ENCODE peak calls at places on chromosomes 7 and 10, in nine cellular contexts. I is NCI-H524 treated with DMSO at 0.1 percent for 48 hours; F is heart right ventricle; M is T follicular helper cell; T is fibroblast of pulmonary artery; P is HFFc6; J is central memory CD4-positive, alpha-beta T cell; D is A549; A is T-cell. Z is an unnamed sample.

GRCh38 chr10:99304857-99305220 is 24.3 kb upstream of the CNNM1 start:
- DNase-seq in I (no peak), F (no peak), M (no peak), T (no peak), P (no peak), J (no peak), D (no peak), A (no peak), Z (no peak)

GRCh38 chr10:124671486-124672075 is 72.6 kb downstream of the FAM53B start:
- DNase-seq in I (no peak), F (peak), M (no peak), T (peak), P (no peak), J (no peak), D (peak), A (no peak), Z (no peak)

GRCh38 chr10:132104471-132105301 is 38.9 kb downstream of the JAKMIP3 start:
- DNase-seq in I (no peak), F (no peak), M (no peak), T (no peak), P (no peak), J (no peak), D (no peak), A (no peak), Z (no peak)

GRCh38 chr7:5636914-5637313 is 144.5 kb downstream of the RNF216 start:
- DNase-seq in I (no peak), F (peak), M (no peak), T (peak), P (peak), J (no peak), D (peak), A (no peak), Z (peak)

GRCh38 chr7:23490357-23491131 is 20.3 kb upstream of the IGF2BP3 start:
- DNase-seq in I (no peak), F (peak), M (peak), T (peak), P (no peak), J (peak), D (peak), A (peak), Z (no peak)

GRCh38 chr7:6268909-6269306 is 3.5 kb downstream of the CYTH3 start:
- DNase-seq in I (no peak), F (no peak), M (no peak), T (no peak), P (no peak), J (no peak), D (no peak), A (no peak), Z (no peak)

GRCh38 chr7:72316148-72316547 is 96.0 kb downstream of the CALN1 start:
- DNase-seq in I (no peak), F (no peak), M (no peak), T (no peak), P (no peak), J (no peak), D (no peak), A (no peak), Z (no peak)

GRCh38 chr7:149832332-149833041 is 5.7 kb upstream of the ZNF862 start:
- DNase-seq in I (no peak), F (no peak), M (no peak), T (no peak), P (no peak), J (no peak), D (no peak), A (no peak), Z (no peak)

GRCh38 chr7:70492641-70493040 is 639.3 kb upstream of the GALNT17 start:
- DNase-seq in I (no peak), F (no peak), M (no peak), T (no peak), P (no peak), J (no peak), D (no peak), A (no peak), Z (no peak)

GRCh38 chr10:86708068-86708782 is 39.9 kb downstream of the LDB3 start:
- DNase-seq in I (no peak), F (no peak), M (no peak), T (no peak), P (no peak), J (no peak), D (no peak), A (no peak), Z (no peak)

GRCh38 chr7:21967500-21968099 is 21.9 kb upstream of the CDCA7L start:
- DNase-seq in I (no peak), F (no peak), M (no peak), T (no peak), P (no peak), J (peak), D (no peak), A (peak), Z (no peak)

GRCh38 chr7:136140469-136140868 is 163.3 kb upstream of the MTPN start:
- DNase-seq in I (no peak), F (no peak), M (no peak), T (no peak), P (no peak), J (no peak), D (no peak), A (no peak), Z (no peak)

GRCh38 chr10:48974757-48975156 is 35.1 kb upstream of the LRRC18 start:
- DNase-seq in I (no peak), F (no peak), M (no peak), T (no peak), P (no peak), J (no peak), D (no peak), A (no peak), Z (no peak)

GRCh38 chr10:71601273-71601672 is 118.3 kb downstream of the C10orf105 start:
- DNase-seq in I (no peak), F (no peak), M (no peak), T (no peak), P (no peak), J (no peak), D (no peak), A (no peak), Z (no peak)

GRCh38 chr7:36305648-36306047 is 84.0 kb upstream of the ANLN start:
- DNase-seq in I (no peak), F (no peak), M (no peak), T (no peak), P (no peak), J (no peak), D (no peak), A (no peak), Z (no peak)

GRCh38 chr10:88066319-88066718 is 202.9 kb downstream of the PTEN start:
- DNase-seq in I (no peak), F (no peak), M (no peak), T (no peak), P (no peak), J (no peak), D (no peak), A (no peak), Z (no peak)

GRCh38 chr10:77138541-77138940 is 499.1 kb downstream of the KCNMA1 start:
- DNase-seq in I (no peak), F (no peak), M (no peak), T (no peak), P (no peak), J (no peak), D (no peak), A (no peak), Z (no peak)

GRCh38 chr10:6678211-6678803 is 98.2 kb upstream of the PRKCQ start:
- DNase-seq in I (no peak), F (peak), M (peak), T (peak), P (no peak), J (peak), D (peak), A (peak), Z (no peak)

GRCh38 chr10:86177483-86178155 is 189.0 kb downstream of the GRID1 start:
- DNase-seq in I (no peak), F (no peak), M (no peak), T (no peak), P (no peak), J (no peak), D (no peak), A (no peak), Z (no peak)

GRCh38 chr10:11639861-11640764 is 28.7 kb upstream of the USP6NL start:
- DNase-seq in I (no peak), F (no peak), M (no peak), T (no peak), P (no peak), J (no peak), D (no peak), A (no peak), Z (no peak)

GRCh38 chr10:110829721-110830410 is 41.9 kb upstream of the PDCD4 start:
- DNase-seq in I (no peak), F (no peak), M (no peak), T (no peak), P (no peak), J (no peak), D (no peak), A (no peak), Z (no peak)

GRCh38 chr7:13411151-13411550 is 578.3 kb downstream of the ETV1 start:
- DNase-seq in I (no peak), F (no peak), M (no peak), T (no peak), P (no peak), J (no peak), D (no peak), A (no peak), Z (no peak)

GRCh38 chr10:115118346-115118745 is 25.2 kb downstream of the ATRNL1 start:
- DNase-seq in I (no peak), F (no peak), M (no peak), T (no peak), P (no peak), J (no peak), D (no peak), A (no peak), Z (no peak)

GRCh38 chr10:52871191-52871843 is 98.7 kb upstream of the MBL2 start:
- DNase-seq in I (no peak), F (no peak), M (no peak), T (no peak), P (no peak), J (no peak), D (no peak), A (no peak), Z (no peak)

GRCh38 chr10:30502266-30503058 is 68.5 kb downstream of the MAP3K8 start:
- DNase-seq in I (no peak), F (no peak), M (no peak), T (peak), P (peak), J (peak), D (no peak), A (no peak), Z (no peak)

GRCh38 chr10:113739031-113739430 is 12.5 kb upstream of the PLEKHS1 start:
- DNase-seq in I (no peak), F (no peak), M (no peak), T (no peak), P (no peak), J (no peak), D (no peak), A (no peak), Z (no peak)

GRCh38 chr10:71708301-71708703 is 11.3 kb downstream of the C10orf105 start:
- DNase-seq in I (no peak), F (peak), M (peak), T (peak), P (no peak), J (peak), D (peak), A (peak), Z (no peak)

GRCh38 chr10:69929575-69929974 is 123.1 kb upstream of the MACROH2A2 start:
- DNase-seq in I (no peak), F (no peak), M (no peak), T (no peak), P (no peak), J (no peak), D (no peak), A (no peak), Z (no peak)

GRCh38 chr7:150934045-150934766 is 43.9 kb downstream of the KCNH2 start:
- DNase-seq in I (no peak), F (no peak), M (no peak), T (no peak), P (no peak), J (no peak), D (no peak), A (no peak), Z (no peak)